ENCODE peak calls at places on chromosome 22, in four cellular contexts. L is tibial nerve, V is A673, F is fibroblast of lung. U is an unnamed sample.

GRCh38 chr22:44449061-44449682 is 48.9 kb downstream of the RTL6 start:
- DNase-seq in L (no peak), V (peak; percentile 18), F (peak; percentile 90), U (no peak)

GRCh38 chr22:43060213-43060612 is 29.0 kb downstream of the TTLL1 start:
- DNase-seq in L (no peak), V (peak; percentile 55), F (peak; percentile 12), U (no peak)

GRCh38 chr22:39894554-39895092 is 1.1 kb upstream of the ENTHD1 start:
- DNase-seq in L (no peak), V (no peak), F (no peak), U (no peak)

GRCh38 chr22:31945478-31945815 is 1.1 kb downstream of the YWHAH start:
- DNase-seq in L (no peak), V (no peak), F (no peak), U (no peak)

GRCh38 chr22:46732041-46732379 is 6.0 kb downstream of the CERK start:
- DNase-seq in L (no peak), V (no peak), F (no peak), U (no peak)

GRCh38 chr22:36073476-36073875 is 44.9 kb upstream of the RBFOX2 start:
- DNase-seq in L (no peak), V (no peak), F (peak; percentile 42), U (no peak)

GRCh38 chr22:27754247-27754887 is 47.2 kb downstream of the MN1 start:
- DNase-seq in L (no peak), V (peak; percentile 76), F (no peak), U (no peak)

GRCh38 chr22:47370448-47371262 is 608.2 kb downstream of the TBC1D22A start:
- DNase-seq in L (no peak), V (no peak), F (no peak), U (no peak)

GRCh38 chr22:47406180-47406723 is 643.8 kb downstream of the TBC1D22A start:
- DNase-seq in L (no peak), V (no peak), F (no peak), U (no peak)

GRCh38 chr22:49992921-49993648 is 19.5 kb downstream of the IL17REL start:
- DNase-seq in L (peak; percentile 13), V (peak; percentile 76), F (peak; percentile 37), U (peak; percentile 61)
- H3K9me3 ChIP-seq in L (no peaks in the 10 kb centered on the region), V (peaks cover 10% of the 10 kb centered on the region), F (no peaks in the 10 kb centered on the region), U (peaks cover 28% of the 10 kb centered on the region)

GRCh38 chr22:29300807-29301601 is 5.4 kb upstream of the GAS2L1 start:
- DNase-seq in L (no peak), V (no peak), F (no peak), U (no peak)
- H3K36me3 ChIP-seq in L (peaks cover 59% of the 10 kb centered on the region), V (peaks cover 34% of the 10 kb centered on the region), F (peaks cover 18% of the 10 kb centered on the region), U (peaks cover 52% of the 10 kb centered on the region)

DNA sequence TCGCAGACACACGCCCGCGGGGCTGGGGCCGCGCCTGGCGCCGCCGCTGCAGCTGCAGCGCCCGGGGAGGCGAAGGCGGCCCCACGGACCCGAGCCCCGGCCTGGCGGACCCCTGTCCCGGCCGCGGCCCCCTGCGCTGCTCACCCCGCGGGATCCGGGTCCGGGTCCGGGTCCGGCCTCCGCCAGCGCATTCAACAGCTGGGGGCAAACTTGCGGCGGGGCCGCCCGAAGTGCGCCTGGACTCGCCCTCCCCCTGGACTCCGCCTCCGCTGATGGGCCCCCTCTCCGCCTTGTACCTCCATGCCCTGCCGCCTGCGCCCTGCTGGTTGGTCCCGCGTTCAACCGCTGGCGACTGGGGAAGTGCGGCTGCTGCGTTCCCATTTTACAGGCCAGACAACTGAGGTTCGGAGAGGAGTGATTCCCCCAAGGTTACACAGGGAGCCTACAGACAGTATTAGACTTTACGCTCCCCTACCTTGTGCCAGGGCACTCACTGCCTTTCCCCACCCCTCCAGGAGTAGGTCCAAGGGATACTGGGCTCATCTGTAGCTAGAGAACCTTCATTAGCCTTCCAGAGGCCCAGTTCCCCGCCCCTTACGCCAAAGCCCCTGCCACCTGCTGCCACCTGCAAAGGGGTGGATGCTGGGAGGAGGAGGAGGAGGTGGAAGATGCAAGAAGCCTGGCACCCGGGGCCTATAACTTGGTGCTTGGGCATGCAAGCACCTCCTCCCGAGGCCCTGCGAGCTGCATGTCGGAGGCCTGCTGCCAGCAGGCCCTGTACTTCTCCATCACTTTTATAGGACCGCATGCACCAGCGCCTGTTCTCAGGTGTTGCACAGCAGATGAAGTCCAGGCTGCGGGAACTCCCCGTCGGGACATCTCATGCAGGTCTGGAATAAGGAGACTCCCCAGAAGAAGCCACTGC is 694 bp upstream of the ELFN2 start:
- DNase-seq in L (no peak), V (no peak), F (no peak), U (no peak)
- H3K27ac ChIP-seq in L (no peak overlapping the region), V (no peak overlapping the region), F (no peak overlapping the region), U (no peak overlapping the region)

DNA sequence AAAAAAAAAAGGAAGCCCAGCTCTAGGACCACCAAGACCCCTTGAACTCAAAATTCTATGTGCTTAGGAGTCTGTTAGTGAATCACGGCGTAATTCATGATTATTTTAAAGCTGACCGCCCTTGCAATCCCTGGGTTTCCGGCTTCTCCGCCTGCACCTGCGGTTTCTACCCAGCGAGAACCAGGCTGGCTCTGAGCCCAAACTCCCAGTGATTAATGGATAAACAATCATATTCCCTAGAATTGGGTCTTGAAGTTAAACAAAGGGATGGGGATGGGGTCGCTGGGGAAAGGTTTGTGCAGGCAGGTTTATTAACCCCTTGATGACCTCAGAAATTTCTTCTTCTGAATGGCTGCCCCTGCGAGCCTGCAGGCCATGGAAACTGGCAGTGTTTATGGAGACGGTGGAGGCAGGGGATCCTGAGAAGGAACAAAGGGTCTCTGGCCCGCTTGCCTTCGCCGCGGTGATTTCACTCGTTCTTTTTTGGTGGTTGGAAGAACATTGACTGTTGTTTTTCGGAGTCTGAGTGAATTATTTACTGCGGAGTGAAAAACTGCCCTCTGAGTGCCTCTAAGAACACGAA is 1000.4 kb downstream of the BRD1 start:
- DNase-seq in L (no peak), V (peak; percentile 29), F (no peak), U (no peak)
- H3K9me3 ChIP-seq in L (no peaks in the 10 kb centered on the region), V (no peaks in the 10 kb centered on the region), F (no peaks in the 10 kb centered on the region), U (peaks cover 25% of the 10 kb centered on the region)